ENCODE peak calls at places on chromosomes 3 and 15, in seven cellular contexts. E is naive thymus-derived CD4-positive, alpha-beta T cell; D is GM23248; O is right cardiac atrium; J is psoas muscle; L is heart left ventricle; H is PC-9. Z is an unnamed sample. For H3K4me1, the result is how much of the 10 kb centered on the place peaks cover.

GRCh38 chr3:58322793-58323192 is 9.9 kb upstream of the PXK start:
- DNase-seq in L (no peak), E (no peak), D (no peak), O (no peak), H (no peak), J (no peak), Z (no peak)

GRCh38 chr3:138314751-138315150 is 14.9 kb downstream of the NME9 start:
- DNase-seq in E (no peak), H (no peak), O (no peak), L (no peak), D (peak), J (no peak), Z (no peak)

GRCh38 chr3:49903451-49904424 is at the start of gene MST1R:
- DNase-seq in H (peak), O (peak), E (peak), L (peak), D (peak), J (peak), Z (peak)

GRCh38 chr15:63968700-63969099 is 77.6 kb downstream of the DAPK2 start:
- DNase-seq in O (no peak), H (no peak), L (no peak), D (no peak), J (no peak), E (no peak), Z (no peak)

GRCh38 chr3:125478321-125478720 is 41.7 kb downstream of the SNX4 start:
- DNase-seq in L (no peak), E (no peak), O (no peak), J (no peak), H (no peak), D (peak), Z (no peak)

GRCh38 chr15:65856821-65857455 is 12.4 kb upstream of the RAB11A start:
- DNase-seq in D (peak), H (peak), L (peak), O (peak), J (peak), E (peak), Z (peak)

GRCh38 chr3:108180214-108180613 is 42.0 kb downstream of the IFT57 start:
- DNase-seq in H (no peak), E (no peak), J (no peak), D (peak), L (no peak), O (no peak), Z (no peak)

GRCh38 chr15:91855684-91856553 is 2.4 kb downstream of the SLCO3A1 start:
- DNase-seq in D (peak), L (no peak), H (peak), O (no peak), J (no peak), E (no peak), Z (no peak)

GRCh38 chr3:118530350-118530922 is 504.2 kb downstream of the IGSF11 start:
- DNase-seq in H (no peak), J (no peak), E (no peak), O (no peak), L (no peak), D (no peak), Z (no peak)

GRCh38 chr3:138174421-138175122 is at the start of gene DBR1:
- DNase-seq in O (peak), J (peak), H (peak), L (peak), E (peak), D (peak), Z (peak)

GRCh38 chr15:49215768-49216739 is 46.0 kb downstream of the GALK2 start:
- DNase-seq in D (no peak), J (no peak), H (peak), O (peak), E (no peak), L (peak), Z (no peak)

GRCh38 chr3:157336252-157337009 is 100.2 kb upstream of the PTX3 start:
- DNase-seq in J (no peak), E (no peak), H (no peak), O (no peak), L (no peak), D (no peak), Z (no peak)
- H3K4me3 ChIP-seq in J (no peak), E (no peak), H (no peak), O (no peak), L (no peak), D (no peak), Z (no peak)

DNA sequence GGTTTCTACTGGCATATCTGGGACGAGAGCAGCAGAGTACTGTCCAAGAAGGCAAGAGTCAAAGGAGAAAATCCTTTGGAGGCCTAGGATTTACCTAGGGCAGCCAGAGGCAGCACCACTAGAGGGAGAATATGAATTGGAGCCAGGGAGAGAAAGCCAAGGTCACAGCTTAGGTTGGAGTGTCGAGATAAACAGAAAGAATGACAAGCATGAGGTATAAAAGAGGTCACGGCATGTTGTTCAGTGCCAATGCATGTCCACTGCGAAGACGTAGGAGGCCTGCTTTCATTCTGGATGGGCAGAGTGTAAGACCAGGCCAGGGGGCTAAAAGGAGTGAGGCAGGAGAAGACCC is 47.2 kb downstream of the THBS1 start:
- DNase-seq in D (no peak), H (no peak), E (no peak), J (no peak), L (peak), O (no peak), Z (no peak)
- H3K4me1 ChIP-seq in D (half or more), H (under half), E (under half), J (under half), L (under half), O (under half), Z (under half)

DNA sequence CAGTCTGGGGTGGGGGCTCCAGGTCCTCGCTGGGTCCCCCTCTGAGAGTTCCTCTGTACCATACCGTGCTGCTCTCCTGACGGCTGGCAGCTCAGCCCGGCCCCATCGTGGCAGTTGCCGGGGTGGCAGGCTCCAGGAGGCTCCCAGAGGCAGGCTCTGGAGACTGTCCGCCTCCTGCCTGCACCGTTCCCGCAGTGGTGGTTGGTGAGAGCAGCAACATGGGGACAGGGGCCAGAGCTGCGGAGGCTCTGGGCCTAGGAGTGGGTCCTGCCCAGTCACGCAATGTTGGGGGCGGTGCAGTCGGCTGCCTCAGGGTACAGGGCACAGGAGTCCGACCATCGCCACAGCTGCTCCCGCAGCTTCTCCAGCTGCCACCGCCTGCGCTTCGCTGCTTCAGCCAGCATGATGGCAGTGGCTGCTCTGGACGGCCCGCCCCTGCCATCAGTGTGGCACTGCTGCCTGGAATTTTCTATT is 492.7 kb downstream of the AGBL1 start:
- DNase-seq in H (no peak), D (no peak), O (no peak), L (no peak), E (no peak), J (no peak), Z (no peak)
- H3K4me3 ChIP-seq in H (no peak), D (no peak), O (no peak), L (peak), E (no peak), J (no peak), Z (no peak)

GRCh38 chr3:39149059-39149455 is 4.3 kb downstream of the CSRNP1 start:
- DNase-seq in J (no peak), L (no peak), E (no peak), D (peak), O (no peak), H (no peak), Z (no peak)
- H3K4me1 ChIP-seq in J (half or more), L (half or more), E (half or more), D (half or more), O (under half), H (half or more), Z (under half)

GRCh38 chr3:157120071-157120892 is 39.7 kb downstream of the CCNL1 start:
- DNase-seq in J (no peak), O (no peak), E (no peak), D (no peak), H (no peak), L (no peak), Z (peak)
- H3K4me3 ChIP-seq in J (no peak), O (no peak), E (no peak), D (no peak), H (no peak), L (no peak), Z (no peak)

GRCh38 chr3:168338176-168338575 is 242.5 kb upstream of the GOLIM4 start:
- DNase-seq in E (no peak), D (no peak), L (no peak), O (no peak), H (no peak), J (no peak), Z (no peak)
- H3K4me1 ChIP-seq in E (under half), D (under half), L (under half), O (under half), H (under half), J (under half), Z (under half)

DNA sequence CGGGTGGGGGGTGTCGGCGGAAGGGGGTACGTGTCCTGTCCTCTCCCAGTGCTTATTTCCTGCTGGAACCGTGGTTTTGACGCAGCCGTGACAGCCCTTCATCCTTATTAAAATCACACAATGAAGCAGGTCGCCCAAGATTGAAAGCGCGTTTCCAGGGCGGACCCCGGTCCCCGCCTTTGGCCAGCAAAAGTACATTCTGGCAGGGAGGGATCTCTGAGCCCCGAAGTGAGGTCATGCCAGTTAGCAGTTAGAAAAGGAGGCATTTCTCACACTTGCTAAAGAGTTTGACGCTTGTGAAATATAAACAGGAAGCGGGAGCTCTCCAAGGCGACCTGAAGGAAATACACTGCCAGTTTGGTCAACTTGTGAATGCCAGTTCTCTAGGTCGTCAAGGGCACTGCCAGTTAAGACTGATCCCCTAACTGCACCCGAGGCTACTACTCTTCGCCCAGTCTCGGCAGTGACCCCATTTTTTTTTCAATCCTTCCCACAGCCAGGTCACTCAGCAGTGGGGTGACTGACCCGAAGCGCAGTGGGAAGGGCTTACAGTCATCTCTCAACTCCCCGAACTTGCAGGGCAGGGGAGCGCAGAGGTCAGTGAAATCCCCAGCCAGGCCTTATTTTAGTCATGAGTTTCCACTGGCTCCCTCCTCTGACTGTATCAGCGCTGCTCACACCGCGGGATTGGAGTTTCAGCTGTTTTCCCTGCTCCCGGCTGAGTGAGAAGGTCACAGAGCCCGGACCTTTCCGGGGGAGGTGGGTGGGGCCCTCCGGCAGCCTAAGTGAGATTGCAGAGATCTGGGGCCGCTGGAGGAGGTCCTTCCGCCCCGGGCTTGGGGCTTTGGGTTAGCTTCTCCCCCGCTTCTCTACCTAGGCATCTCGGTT is 2.0 kb upstream of the BHLHE40 start:
- DNase-seq in E (peak), D (peak), H (peak), L (peak), O (peak), J (peak), Z (peak)
- H3K4me3 ChIP-seq in E (peak), D (peak), H (peak), L (peak), O (peak), J (peak), Z (no peak)

GRCh38 chr15:70669006-70669602 is 94.3 kb downstream of the UACA start:
- DNase-seq in H (no peak), O (no peak), E (no peak), L (no peak), D (no peak), J (no peak), Z (no peak)
- H3K4me1 ChIP-seq in H (under half), O (under half), E (under half), L (under half), D (under half), J (under half), Z (under half)

GRCh38 chr3:79383402-79384012 is 384.3 kb downstream of the ROBO1 start:
- DNase-seq in J (no peak), L (no peak), O (no peak), H (no peak), E (no peak), D (peak), Z (no peak)
- H3K4me3 ChIP-seq in J (no peak), L (no peak), O (no peak), H (no peak), E (no peak), D (peak), Z (no peak)